ENCODE peak calls at places on chromosomes 16 and 17, in five cellular contexts. One of them, this sample, is unnamed.

GRCh38 chr17:30520882-30521281 is 43.7 kb downstream of the GOSR1 start:
- DNase-seq in germinal center: no peak
- DNase-seq in NCI-H526 treated with DMSO at 0.1 percent for 48 hours: no peak
- DNase-seq in left cardiac atrium: no peak
- DNase-seq in amniotic epithelial cell: peak
- DNase-seq in this sample: no peak

GRCh38 chr17:37657202-37657601 is 14.0 kb upstream of the DDX52 start:
- DNase-seq in germinal center: no peak
- DNase-seq in NCI-H526 treated with DMSO at 0.1 percent for 48 hours: no peak
- DNase-seq in left cardiac atrium: no peak
- DNase-seq in amniotic epithelial cell: no peak
- DNase-seq in this sample: no peak

GRCh38 chr17:39564201-39564828 is 43.4 kb downstream of the NEUROD2 start:
- DNase-seq in germinal center: no peak
- DNase-seq in NCI-H526 treated with DMSO at 0.1 percent for 48 hours: no peak
- DNase-seq in left cardiac atrium: no peak
- DNase-seq in amniotic epithelial cell: peak
- DNase-seq in this sample: no peak

GRCh38 chr17:17749921-17750320 is 68.7 kb downstream of the RAI1 start:
- DNase-seq in germinal center: peak
- DNase-seq in NCI-H526 treated with DMSO at 0.1 percent for 48 hours: peak
- DNase-seq in left cardiac atrium: no peak
- DNase-seq in amniotic epithelial cell: peak
- DNase-seq in this sample: no peak

GRCh38 chr17:69046130-69046807 is 14.5 kb downstream of the ABCA9 start:
- DNase-seq in germinal center: no peak
- DNase-seq in NCI-H526 treated with DMSO at 0.1 percent for 48 hours: no peak
- DNase-seq in left cardiac atrium: no peak
- DNase-seq in amniotic epithelial cell: peak
- DNase-seq in this sample: no peak

GRCh38 chr16:30570621-30571443 is 682 bp downstream of the ZNF688 start:
- DNase-seq in germinal center: peak
- DNase-seq in NCI-H526 treated with DMSO at 0.1 percent for 48 hours: no peak
- DNase-seq in left cardiac atrium: peak
- DNase-seq in amniotic epithelial cell: peak
- DNase-seq in this sample: no peak

GRCh38 chr16:35510701-35511100 is 2051.3 kb downstream of the TP53TG3F start:
- DNase-seq in germinal center: no peak
- DNase-seq in NCI-H526 treated with DMSO at 0.1 percent for 48 hours: no peak
- DNase-seq in left cardiac atrium: no peak
- DNase-seq in amniotic epithelial cell: no peak
- DNase-seq in this sample: no peak

GRCh38 chr17:47935961-47936360 is 5.4 kb upstream of the PNPO start:
- DNase-seq in germinal center: no peak
- DNase-seq in NCI-H526 treated with DMSO at 0.1 percent for 48 hours: no peak
- DNase-seq in left cardiac atrium: no peak
- DNase-seq in amniotic epithelial cell: peak
- DNase-seq in this sample: no peak

GRCh38 chr17:46822388-46822921 is 4.0 kb upstream of the WNT3 start:
- DNase-seq in germinal center: peak
- DNase-seq in NCI-H526 treated with DMSO at 0.1 percent for 48 hours: no peak
- DNase-seq in left cardiac atrium: no peak
- DNase-seq in amniotic epithelial cell: no peak
- DNase-seq in this sample: no peak

GRCh38 chr17:80667462-80668277 is 123.0 kb downstream of the RPTOR start:
- DNase-seq in germinal center: no peak
- DNase-seq in NCI-H526 treated with DMSO at 0.1 percent for 48 hours: peak
- DNase-seq in left cardiac atrium: no peak
- DNase-seq in amniotic epithelial cell: no peak
- DNase-seq in this sample: no peak

GRCh38 chr16:89410794-89411309 is 79.5 kb downstream of the ANKRD11 start:
- DNase-seq in germinal center: no peak
- DNase-seq in NCI-H526 treated with DMSO at 0.1 percent for 48 hours: no peak
- DNase-seq in left cardiac atrium: peak
- DNase-seq in amniotic epithelial cell: peak
- DNase-seq in this sample: peak

GRCh38 chr16:1713331-1713730 is 7.3 kb downstream of the MAPK8IP3 start:
- DNase-seq in germinal center: no peak
- DNase-seq in NCI-H526 treated with DMSO at 0.1 percent for 48 hours: no peak
- DNase-seq in left cardiac atrium: no peak
- DNase-seq in amniotic epithelial cell: no peak
- DNase-seq in this sample: no peak

GRCh38 chr16:3983081-3983520 is 102.6 kb upstream of the CREBBP start:
- DNase-seq in germinal center: no peak
- DNase-seq in NCI-H526 treated with DMSO at 0.1 percent for 48 hours: peak
- DNase-seq in left cardiac atrium: peak
- DNase-seq in amniotic epithelial cell: peak
- DNase-seq in this sample: peak

GRCh38 chr16:56999409-57000270 is 10.3 kb downstream of the NLRC5 start:
- DNase-seq in germinal center: no peak
- DNase-seq in NCI-H526 treated with DMSO at 0.1 percent for 48 hours: no peak
- DNase-seq in left cardiac atrium: no peak
- DNase-seq in amniotic epithelial cell: no peak
- DNase-seq in this sample: no peak

GRCh38 chr16:1991588-1992474 is 2.1 kb downstream of the SYNGR3 start:
- DNase-seq in germinal center: peak
- DNase-seq in NCI-H526 treated with DMSO at 0.1 percent for 48 hours: peak
- DNase-seq in left cardiac atrium: peak
- DNase-seq in amniotic epithelial cell: peak
- DNase-seq in this sample: peak

GRCh38 chr17:17783121-17783824 is 53.5 kb downstream of the SREBF1 start:
- DNase-seq in germinal center: peak
- DNase-seq in NCI-H526 treated with DMSO at 0.1 percent for 48 hours: peak
- DNase-seq in left cardiac atrium: peak
- DNase-seq in amniotic epithelial cell: no peak
- DNase-seq in this sample: peak

GRCh38 chr17:61313515-61314326 is 85.9 kb upstream of the TBX2 start:
- DNase-seq in germinal center: no peak
- DNase-seq in NCI-H526 treated with DMSO at 0.1 percent for 48 hours: no peak
- DNase-seq in left cardiac atrium: no peak
- DNase-seq in amniotic epithelial cell: no peak
- DNase-seq in this sample: no peak

GRCh38 chr17:8163978-8164814 is 1.4 kb upstream of the VAMP2 start:
- DNase-seq in germinal center: no peak
- DNase-seq in NCI-H526 treated with DMSO at 0.1 percent for 48 hours: no peak
- DNase-seq in left cardiac atrium: peak
- DNase-seq in amniotic epithelial cell: peak
- DNase-seq in this sample: peak

GRCh38 chr16:53962041-53962440 is 258.1 kb downstream of the FTO start:
- DNase-seq in germinal center: no peak
- DNase-seq in NCI-H526 treated with DMSO at 0.1 percent for 48 hours: no peak
- DNase-seq in left cardiac atrium: no peak
- DNase-seq in amniotic epithelial cell: peak
- DNase-seq in this sample: no peak

GRCh38 chr17:76992911-76993310 is 124.7 kb downstream of the MGAT5B start:
- DNase-seq in germinal center: peak
- DNase-seq in NCI-H526 treated with DMSO at 0.1 percent for 48 hours: no peak
- DNase-seq in left cardiac atrium: no peak
- DNase-seq in amniotic epithelial cell: no peak
- DNase-seq in this sample: no peak

GRCh38 chr17:68707032-68707431 is 105.9 kb upstream of the FAM20A start:
- DNase-seq in germinal center: no peak
- DNase-seq in NCI-H526 treated with DMSO at 0.1 percent for 48 hours: no peak
- DNase-seq in left cardiac atrium: no peak
- DNase-seq in amniotic epithelial cell: peak
- DNase-seq in this sample: no peak

GRCh38 chr17:3603119-3603869 is 5.9 kb downstream of the TRPV1 start:
- DNase-seq in germinal center: no peak
- DNase-seq in NCI-H526 treated with DMSO at 0.1 percent for 48 hours: no peak
- DNase-seq in left cardiac atrium: no peak
- DNase-seq in amniotic epithelial cell: peak
- DNase-seq in this sample: no peak

GRCh38 chr17:79984045-79984840 is 51.4 kb downstream of the TBC1D16 start:
- DNase-seq in germinal center: no peak
- DNase-seq in NCI-H526 treated with DMSO at 0.1 percent for 48 hours: no peak
- DNase-seq in left cardiac atrium: no peak
- DNase-seq in amniotic epithelial cell: no peak
- DNase-seq in this sample: no peak

GRCh38 chr17:10162034-10162433 is 36.4 kb downstream of the GAS7 start:
- DNase-seq in germinal center: no peak
- DNase-seq in NCI-H526 treated with DMSO at 0.1 percent for 48 hours: no peak
- DNase-seq in left cardiac atrium: peak
- DNase-seq in amniotic epithelial cell: no peak
- DNase-seq in this sample: no peak

GRCh38 chr16:78952630-78953029 is 647.9 kb downstream of the MAF start:
- DNase-seq in germinal center: no peak
- DNase-seq in NCI-H526 treated with DMSO at 0.1 percent for 48 hours: no peak
- DNase-seq in left cardiac atrium: no peak
- DNase-seq in amniotic epithelial cell: no peak
- DNase-seq in this sample: no peak

GRCh38 chr16:14634389-14634725 is 1.6 kb downstream of the BFAR start:
- DNase-seq in germinal center: no peak
- DNase-seq in NCI-H526 treated with DMSO at 0.1 percent for 48 hours: no peak
- DNase-seq in left cardiac atrium: no peak
- DNase-seq in amniotic epithelial cell: no peak
- DNase-seq in this sample: no peak

GRCh38 chr17:51560398-51560797 is 300.1 kb downstream of the UTP18 start:
- DNase-seq in germinal center: no peak
- DNase-seq in NCI-H526 treated with DMSO at 0.1 percent for 48 hours: no peak
- DNase-seq in left cardiac atrium: no peak
- DNase-seq in amniotic epithelial cell: no peak
- DNase-seq in this sample: no peak

GRCh38 chr16:10335681-10336080 is 50.2 kb upstream of the ATF7IP2 start:
- DNase-seq in germinal center: no peak
- DNase-seq in NCI-H526 treated with DMSO at 0.1 percent for 48 hours: no peak
- DNase-seq in left cardiac atrium: no peak
- DNase-seq in amniotic epithelial cell: no peak
- DNase-seq in this sample: no peak

GRCh38 chr16:56424791-56425438 is 430 bp downstream of the AMFR start:
- DNase-seq in germinal center: peak
- DNase-seq in NCI-H526 treated with DMSO at 0.1 percent for 48 hours: no peak
- DNase-seq in left cardiac atrium: peak
- DNase-seq in amniotic epithelial cell: no peak
- DNase-seq in this sample: peak

GRCh38 chr17:60165976-60166375 is 16.2 kb downstream of the CA4 start:
- DNase-seq in germinal center: no peak
- DNase-seq in NCI-H526 treated with DMSO at 0.1 percent for 48 hours: no peak
- DNase-seq in left cardiac atrium: no peak
- DNase-seq in amniotic epithelial cell: no peak
- DNase-seq in this sample: peak

This sample was measured in left colon.